ENCODE peak calls at places on chromosomes 1 and 21, in ten cellular contexts. B is AG04450; P is osteoblast; H is neural progenitor cell; G is tibial artery; S is IMR-90; W is endothelial cell of umbilical vein; T is CD8-positive, alpha-beta T cell; K is brain microvascular endothelial cell; X is ascending aorta. M is an unnamed sample.

GRCh38 chr1:67077593-67077992 is 23.6 kb upstream of the SLC35D1 start:
- DNase-seq in B (no peak), P (no peak), H (no peak), G (no peak), S (no peak), W (no peak), T (no peak), K (no peak), X (no peak), M (no peak)

GRCh38 chr1:77238463-77238862 is 19.2 kb upstream of the PIGK start:
- DNase-seq in B (no peak), P (no peak), H (no peak), G (no peak), S (no peak), W (no peak), T (no peak), K (no peak), X (no peak), M (no peak)

GRCh38 chr1:86701731-86702130 is 2.6 kb upstream of the SH3GLB1 start:
- DNase-seq in B (no peak), P (no peak), H (no peak), G (no peak), S (no peak), W (no peak), T (no peak), K (no peak), X (no peak), M (no peak)

GRCh38 chr1:94872771-94873495 is 52.8 kb downstream of the SLC44A3 start:
- DNase-seq in B (no peak), P (no peak), H (no peak), G (no peak), S (peak; percentile 29), W (peak; percentile 23), T (no peak), K (no peak), X (no peak), M (no peak)

GRCh38 chr1:2952371-2952770 is 68.9 kb upstream of the ACTRT2 start:
- DNase-seq in B (no peak), P (no peak), H (no peak), G (peak; percentile 37), S (no peak), W (no peak), T (no peak), K (no peak), X (no peak), M (no peak)

GRCh38 chr1:93908394-93909145 is 660 bp downstream of the GCLM start:
- DNase-seq in B (no peak), P (peak; percentile 78), H (peak; percentile 61), G (peak; percentile 68), S (no peak), W (peak; percentile 23), T (peak; percentile 54), K (no peak), X (peak; percentile 66), M (peak; percentile 68)

GRCh38 chr1:231986631-231987291 is 360.2 kb downstream of the DISC1 start:
- DNase-seq in B (no peak), P (no peak), H (peak; percentile 41), G (no peak), S (peak; percentile 5), W (no peak), T (no peak), K (peak; percentile 33), X (no peak), M (no peak)

GRCh38 chr1:27979859-27980201 is 20.1 kb downstream of the XKR8 start:
- DNase-seq in B (no peak), P (no peak), H (no peak), G (no peak), S (no peak), W (no peak), T (no peak), K (no peak), X (no peak), M (no peak)

GRCh38 chr1:236904874-236905741 is 99.1 kb downstream of the MT1HL1 start:
- DNase-seq in B (peak; percentile 50), P (peak; percentile 87), H (no peak), G (no peak), S (peak; percentile 94), W (peak; percentile 7), T (no peak), K (peak; percentile 79), X (no peak), M (no peak)

GRCh38 chr1:111203681-111204210 is 3.3 kb upstream of the DENND2D start:
- DNase-seq in B (no peak), P (peak; percentile 96), H (no peak), G (peak; percentile 81), S (no peak), W (no peak), T (peak; percentile 88), K (no peak), X (peak; percentile 84), M (peak; percentile 60)

GRCh38 chr1:158248122-158248521 is 6.1 kb upstream of the CD1A start:
- DNase-seq in B (no peak), P (no peak), H (no peak), G (no peak), S (no peak), W (no peak), T (peak; percentile 31), K (no peak), X (no peak), M (no peak)

GRCh38 chr1:50620680-50621329 is 197.6 kb upstream of the DMRTA2 start:
- DNase-seq in B (no peak), P (no peak), H (peak; percentile 11), G (no peak), S (peak; percentile 40), W (peak; percentile 42), T (no peak), K (no peak), X (no peak), M (peak; percentile 50)

GRCh38 chr1:2801535-2802291 is at the start of gene TTC34:
- DNase-seq in B (no peak), P (peak; percentile 94), H (no peak), G (no peak), S (no peak), W (no peak), T (peak; percentile 45), K (no peak), X (no peak), M (no peak)

GRCh38 chr21:32360401-32360981 is 32.3 kb downstream of the URB1 start:
- DNase-seq in B (no peak), P (no peak), H (no peak), G (no peak), S (no peak), W (peak; percentile 85), T (no peak), K (no peak), X (no peak), M (no peak)

GRCh38 chr1:215643592-215644321 is 76.7 kb downstream of the KCTD3 start:
- DNase-seq in B (no peak), P (no peak), H (no peak), G (no peak), S (no peak), W (no peak), T (no peak), K (no peak), X (no peak), M (no peak)

GRCh38 chr1:9079980-9080703 is 10.7 kb upstream of the SLC2A5 start:
- DNase-seq in B (no peak), P (no peak), H (no peak), G (no peak), S (no peak), W (no peak), T (no peak), K (no peak), X (no peak), M (no peak)
- H3K4me3 ChIP-seq in B (no peak overlapping the region), P (no peak overlapping the region), H (no peak overlapping the region), G (no peak overlapping the region), S (no peak overlapping the region), W (no peak overlapping the region), T (no peak overlapping the region), K (no peak overlapping the region), X (no peak overlapping the region), M (no peak overlapping the region)

DNA sequence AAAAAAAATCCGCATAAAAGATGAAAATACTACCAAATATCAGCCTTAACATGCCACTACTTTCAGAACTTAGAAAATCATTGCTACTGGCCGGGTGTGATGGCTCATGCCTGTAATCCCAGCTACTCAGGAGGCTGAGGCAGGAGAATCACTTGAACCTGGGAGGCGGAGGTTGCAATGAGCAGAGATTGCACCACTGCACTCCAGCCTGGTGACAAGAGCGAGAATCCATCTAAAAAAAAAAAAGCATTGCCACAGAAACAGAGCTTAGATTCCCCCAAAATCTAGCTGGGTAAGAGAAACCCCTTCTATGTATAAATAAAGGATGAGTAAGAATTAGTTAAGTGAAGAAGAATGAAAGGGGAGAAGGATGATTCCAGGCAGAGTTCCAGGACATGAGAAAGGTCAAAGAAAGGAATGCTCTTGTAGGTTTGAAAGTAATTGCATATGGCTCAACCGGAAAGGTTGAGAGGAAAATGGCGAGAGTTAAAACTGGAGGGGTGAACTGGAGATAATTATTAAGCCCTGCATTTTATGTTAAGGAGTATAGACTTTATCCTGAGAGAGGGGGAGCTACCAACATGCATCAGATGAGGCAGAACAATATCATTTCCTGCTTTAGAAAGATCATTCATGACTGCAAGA is 19.7 kb upstream of the NRDC start:
- DNase-seq in B (peak; percentile 96), P (no peak), H (no peak), G (no peak), S (peak; percentile 97), W (peak; percentile 48), T (no peak), K (peak; percentile 84), X (no peak), M (no peak)
- H3K4me3 ChIP-seq in B (no peak overlapping the region), P (no peak overlapping the region), H (no peak overlapping the region), G (no peak overlapping the region), S (no peak overlapping the region), W (no peak overlapping the region), T (no peak overlapping the region), K (no peak overlapping the region), X (no peak overlapping the region), M (no peak overlapping the region)

DNA sequence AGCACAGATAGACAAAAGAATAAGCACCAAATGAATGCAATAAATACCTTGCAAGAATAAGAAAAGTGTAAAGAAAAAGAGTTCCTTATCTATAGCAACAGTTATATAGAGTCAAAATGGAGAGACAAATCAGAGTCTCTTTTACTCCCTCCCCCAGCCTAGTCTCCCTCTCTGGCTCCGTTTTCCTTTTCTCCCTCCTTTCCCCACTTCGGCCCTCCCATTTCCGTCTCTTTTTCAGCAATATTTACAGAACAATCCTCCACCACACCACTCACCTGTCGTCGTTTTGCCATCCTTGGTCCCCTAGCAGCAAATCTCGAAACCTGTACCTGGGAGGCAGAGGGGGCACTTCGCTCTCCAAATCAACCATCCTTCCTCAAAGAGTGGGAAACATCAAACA is 300 bp downstream of the KCNT2 start:
- DNase-seq in B (no peak), P (peak; percentile 18), H (peak; percentile 26), G (no peak), S (no peak), W (peak; percentile 29), T (no peak), K (peak; percentile 2), X (no peak), M (peak; percentile 12)
- H3K4me3 ChIP-seq in B (peak overlapping the region; percentile 76), P (peak overlapping the region; percentile 73), H (peak overlapping the region; percentile 91), G (peak overlapping the region; percentile 56), S (peak overlapping the region; percentile 53), W (peak overlapping the region; percentile 69), T (no peak overlapping the region), K (peak overlapping the region; percentile 78), X (peak overlapping the region; percentile 54), M (peak overlapping the region; percentile 62)

DNA sequence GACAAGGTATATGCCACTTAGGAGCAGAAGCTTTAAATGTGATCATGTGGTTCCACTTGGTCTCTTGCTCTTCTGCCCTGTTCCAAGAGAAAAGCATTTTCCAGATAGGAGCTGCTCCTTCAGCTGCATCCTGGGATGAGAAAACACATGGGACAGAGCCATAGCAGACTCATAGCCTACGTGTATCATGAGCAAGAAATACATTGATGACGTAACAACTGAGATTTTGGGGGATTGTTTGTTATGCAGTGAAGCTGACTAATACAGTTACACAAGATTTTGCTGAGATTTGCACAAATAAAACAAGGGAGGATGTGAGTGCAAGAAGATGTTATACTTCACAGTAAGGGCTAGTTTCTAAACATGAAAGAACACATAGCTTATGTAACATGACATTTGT is 36.0 kb upstream of the IRF2BP2 start:
- DNase-seq in B (no peak), P (no peak), H (no peak), G (no peak), S (no peak), W (no peak), T (no peak), K (no peak), X (no peak), M (no peak)
- H3K4me3 ChIP-seq in B (no peak overlapping the region), P (no peak overlapping the region), H (no peak overlapping the region), G (no peak overlapping the region), S (no peak overlapping the region), W (no peak overlapping the region), T (no peak overlapping the region), K (no peak overlapping the region), X (no peak overlapping the region), M (no peak overlapping the region)

M was measured in H7.